ENCODE peak calls at places on chromosomes 5 and 9, in ten cellular contexts. B is uterus; L is pulmonary artery endothelial cell; S is anterior cingulate cortex; U is natural killer cell treated with Interleukin-12 subunit alpha and Interleukin-12 subunit beta and Interleukin-15 and Interleukin-18, amount 100 ng/mL, for 72 hours; K is heart left ventricle; N is foreskin melanocyte; H is HT1080; G is COR-L47; M is neuronal stem cell. F is an unnamed sample.

GRCh38 chr5:36150676-36151433 is 832 bp downstream of the LMBRD2 start:
- DNase-seq in M (peak), S (peak), H (peak), L (no peak), B (no peak), U (no peak), N (peak), K (peak), G (peak), F (peak)

GRCh38 chr9:113720495-113720894 is 155.6 kb upstream of the ZNF618 start:
- DNase-seq in K (no peak), H (no peak), U (no peak), B (no peak), G (no peak), S (no peak), L (no peak), N (no peak), M (no peak), F (no peak)

GRCh38 chr5:176535101-176535654 is 2.0 kb downstream of the RNF44 start:
- DNase-seq in K (peak), U (peak), N (no peak), M (no peak), B (no peak), S (no peak), G (no peak), L (no peak), H (no peak), F (peak)

GRCh38 chr5:44365351-44365750 is 23.9 kb downstream of the FGF10 start:
- DNase-seq in U (no peak), H (no peak), L (no peak), N (no peak), M (no peak), G (no peak), B (no peak), S (no peak), K (no peak), F (peak)

GRCh38 chr5:132426525-132427138 is 57.1 kb downstream of the SLC22A5 start:
- DNase-seq in L (no peak), K (peak), B (peak), N (peak), M (no peak), U (peak), G (no peak), S (peak), H (peak), F (peak)

GRCh38 chr9:15509931-15510788 is 610 bp downstream of the PSIP1 start:
- DNase-seq in B (peak), N (no peak), L (no peak), U (peak), M (peak), S (peak), H (no peak), K (peak), G (peak), F (no peak)

GRCh38 chr5:33806736-33807442 is 84.9 kb downstream of the ADAMTS12 start:
- DNase-seq in M (no peak), K (no peak), L (no peak), S (no peak), G (no peak), B (no peak), N (peak), U (no peak), H (peak), F (peak)

GRCh38 chr5:175687231-175687701 is 29.4 kb downstream of the HRH2 start:
- DNase-seq in G (no peak), M (no peak), L (no peak), B (no peak), K (peak), S (no peak), N (no peak), H (no peak), U (no peak), F (no peak)

GRCh38 chr9:101639301-101639700 is 44.5 kb upstream of the PPP3R2 start:
- DNase-seq in H (no peak), K (no peak), N (no peak), S (no peak), U (no peak), M (no peak), G (no peak), B (no peak), L (no peak), F (no peak)

GRCh38 chr5:138725885-138726457 is 27.3 kb upstream of the CTNNA1 start:
- DNase-seq in S (peak), H (no peak), K (peak), L (no peak), U (no peak), M (peak), N (no peak), B (peak), G (no peak), F (no peak)

GRCh38 chr9:80866576-80867227 is 822.6 kb downstream of the TLE1 start:
- DNase-seq in U (no peak), H (peak), K (no peak), L (no peak), G (no peak), B (no peak), N (no peak), S (no peak), M (no peak), F (peak)

GRCh38 chr9:96581823-96582598 is 37.6 kb downstream of the CDC14B start:
- DNase-seq in B (no peak), L (no peak), N (no peak), S (no peak), G (no peak), U (no peak), K (no peak), H (no peak), M (no peak), F (peak)

GRCh38 chr5:177369050-177369912 is 11.6 kb downstream of the RGS14 start:
- DNase-seq in K (no peak), U (no peak), N (no peak), G (no peak), M (no peak), B (no peak), H (no peak), L (no peak), S (no peak), F (peak)

GRCh38 chr9:114621561-114621960 is 10.5 kb downstream of the TMEM268 start:
- DNase-seq in L (no peak), B (no peak), U (no peak), M (no peak), G (no peak), K (no peak), H (no peak), S (no peak), N (no peak), F (no peak)

GRCh38 chr5:1524799-1525623 is 1.3 kb upstream of the LPCAT1 start:
- DNase-seq in U (no peak), G (no peak), K (peak), B (peak), N (no peak), H (no peak), M (no peak), S (no peak), L (no peak), F (no peak)

GRCh38 chr5:159680095-159680494 is 236.2 kb upstream of the ADRA1B start:
- DNase-seq in K (no peak), S (no peak), N (no peak), G (no peak), L (no peak), U (no peak), H (no peak), B (no peak), M (no peak), F (no peak)

GRCh38 chr9:11159318-11159862 is 546.6 kb upstream of the PTPRD start:
- DNase-seq in M (no peak), S (no peak), B (no peak), K (no peak), H (peak), U (no peak), G (no peak), N (no peak), L (no peak), F (peak)

F was measured in bronchial epithelial cell.